ENCODE peak calls at places on chromosome 4, in five cellular contexts. M is astrocyte of the spinal cord, D is psoas muscle, B is cardiac muscle cell, A is brain microvascular endothelial cell. S is an unnamed sample.

GRCh38 chr4:62344915-62345314 is 1144.8 kb downstream of the ADGRL3 start:
- DNase-seq in A (no peak), M (no peak), B (no peak), D (no peak), S (no peak)

GRCh38 chr4:85489273-85489672 is 14.3 kb downstream of the ARHGAP24 start:
- DNase-seq in A (no peak), B (no peak), M (peak; percentile 46), D (no peak), S (no peak)

GRCh38 chr4:94828882-94829281 is 71.1 kb downstream of the BMPR1B start:
- DNase-seq in A (no peak), D (no peak), M (no peak), B (no peak), S (no peak)

GRCh38 chr4:148563684-148564083 is 121.5 kb upstream of the NR3C2 start:
- DNase-seq in M (no peak), B (no peak), D (no peak), A (no peak), S (peak; percentile 80)

GRCh38 chr4:73761856-73762255 is 21.5 kb downstream of the CXCL8 start:
- DNase-seq in M (no peak), B (no peak), D (no peak), A (no peak), S (no peak)

GRCh38 chr4:152486414-152487389 is 49.2 kb downstream of the FBXW7 start:
- DNase-seq in B (no peak), M (no peak), D (no peak), A (no peak), S (no peak)

GRCh38 chr4:68864438-68865177 is 48.8 kb downstream of the UGT2B10 start:
- DNase-seq in D (no peak), M (no peak), A (no peak), B (no peak), S (peak; percentile 79)

GRCh38 chr4:44578954-44579353 is 72.5 kb downstream of the YIPF7 start:
- DNase-seq in B (no peak), M (no peak), A (no peak), D (no peak), S (no peak)

GRCh38 chr4:139921551-139922184 is 232.3 kb downstream of the MAML3 start:
- DNase-seq in D (no peak), B (no peak), M (no peak), A (no peak), S (peak; percentile 97)

GRCh38 chr4:27828843-27829242 is 968.2 kb downstream of the STIM2 start:
- DNase-seq in A (no peak), M (no peak), D (no peak), B (no peak), S (no peak)

GRCh38 chr4:153205757-153206156 is 1.5 kb downstream of the TRIM2 start:
- DNase-seq in B (no peak), D (no peak), A (peak; percentile 31), M (peak; percentile 37), S (no peak)

GRCh38 chr4:123785515-123785914 is 388.9 kb downstream of the SPRY1 start:
- DNase-seq in M (peak; percentile 90), A (peak; percentile 32), B (no peak), D (peak; percentile 83), S (no peak)

GRCh38 chr4:44671636-44672035 is 6.6 kb upstream of the GUF1 start:
- DNase-seq in B (no peak), D (no peak), M (no peak), A (no peak), S (no peak)

GRCh38 chr4:20311863-20312262 is 60.2 kb downstream of the SLIT2 start:
- DNase-seq in A (no peak), D (no peak), M (peak; percentile 22), B (no peak), S (no peak)

GRCh38 chr4:41538887-41539498 is 1.0 kb downstream of the LIMCH1 start:
- DNase-seq in A (no peak), D (peak; percentile 41), M (no peak), B (no peak), S (no peak)

GRCh38 chr4:137367608-137368007 is 164.7 kb downstream of the PCDH18 start:
- DNase-seq in D (no peak), M (peak; percentile 25), B (no peak), A (no peak), S (no peak)

GRCh38 chr4:152643153-152644035 is 36.4 kb downstream of the TMEM154 start:
- DNase-seq in B (no peak), D (no peak), A (no peak), M (no peak), S (no peak)

GRCh38 chr4:162586266-162586665 is 422.5 kb upstream of the FSTL5 start:
- DNase-seq in D (no peak), A (no peak), B (no peak), M (no peak), S (no peak)

GRCh38 chr4:152539556-152540292 is 3.8 kb upstream of the FBXW7 start:
- DNase-seq in D (no peak), A (no peak), M (no peak), B (no peak), S (no peak)

GRCh38 chr4:185128272-185129119 is 14.6 kb upstream of the SLC25A4 start:
- DNase-seq in B (peak; percentile 44), D (peak; percentile 26), A (no peak), M (no peak), S (no peak)

DNA sequence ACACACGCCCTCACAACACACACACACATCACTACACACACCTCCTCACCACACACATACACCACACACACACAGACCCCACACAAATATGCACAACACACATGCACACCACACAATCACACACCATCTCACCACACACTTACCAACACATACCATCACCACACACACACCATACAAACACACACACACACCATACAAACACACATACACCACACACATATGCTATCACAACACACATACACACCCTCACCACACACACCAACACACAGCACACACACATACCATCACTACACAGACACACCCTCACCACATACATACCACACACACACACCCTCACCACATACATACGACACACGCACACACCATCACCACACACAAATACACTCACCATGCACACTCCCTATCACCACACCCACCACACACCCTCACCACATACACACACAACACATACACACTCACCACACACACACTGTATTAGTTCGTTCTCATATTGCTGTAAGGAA is 107.0 kb downstream of the DCTD start:
- DNase-seq in M (no peak), A (no peak), B (no peak), D (no peak), S (no peak)
- H3K4me3 ChIP-seq in M (no peak overlapping the region), A (no peak overlapping the region), B (no peak overlapping the region), D (no peak overlapping the region), S (no peak overlapping the region)

DNA sequence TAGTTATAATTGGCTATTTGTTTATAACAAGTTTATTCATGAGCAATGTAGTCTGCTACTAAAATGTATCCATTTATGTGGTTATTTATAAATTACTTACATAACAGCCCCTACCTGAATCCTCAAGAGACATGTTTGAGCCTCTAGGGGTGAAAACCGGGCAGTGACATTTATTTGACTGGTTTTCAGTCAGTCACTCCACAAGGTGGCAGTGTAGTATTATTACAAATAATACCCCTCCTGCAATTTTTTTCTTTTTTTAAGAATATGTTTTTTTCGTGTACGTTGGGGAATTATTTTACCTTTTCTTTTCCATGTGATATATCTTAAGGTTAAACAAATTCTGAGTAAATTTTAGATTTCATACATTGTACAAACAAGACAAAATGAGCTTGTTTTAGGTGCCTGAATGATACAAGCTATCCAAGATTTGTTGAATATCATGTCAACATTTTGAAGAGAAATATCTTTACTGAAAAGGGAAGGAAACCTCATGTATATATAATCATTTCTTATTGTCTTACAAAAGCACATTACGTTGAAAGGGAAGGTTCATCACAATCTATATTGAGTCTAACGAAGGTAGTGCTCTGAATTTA is 598.7 kb upstream of the TECRL start:
- DNase-seq in B (peak; percentile 69), A (peak; percentile 43), D (no peak), M (peak; percentile 66), S (no peak)
- TF ChIP-seq CTCF in B (peak; percentile 40), A (peak; percentile 70), D (peak; percentile 30), M (peak; percentile 57), S (peak; percentile 71)

DNA sequence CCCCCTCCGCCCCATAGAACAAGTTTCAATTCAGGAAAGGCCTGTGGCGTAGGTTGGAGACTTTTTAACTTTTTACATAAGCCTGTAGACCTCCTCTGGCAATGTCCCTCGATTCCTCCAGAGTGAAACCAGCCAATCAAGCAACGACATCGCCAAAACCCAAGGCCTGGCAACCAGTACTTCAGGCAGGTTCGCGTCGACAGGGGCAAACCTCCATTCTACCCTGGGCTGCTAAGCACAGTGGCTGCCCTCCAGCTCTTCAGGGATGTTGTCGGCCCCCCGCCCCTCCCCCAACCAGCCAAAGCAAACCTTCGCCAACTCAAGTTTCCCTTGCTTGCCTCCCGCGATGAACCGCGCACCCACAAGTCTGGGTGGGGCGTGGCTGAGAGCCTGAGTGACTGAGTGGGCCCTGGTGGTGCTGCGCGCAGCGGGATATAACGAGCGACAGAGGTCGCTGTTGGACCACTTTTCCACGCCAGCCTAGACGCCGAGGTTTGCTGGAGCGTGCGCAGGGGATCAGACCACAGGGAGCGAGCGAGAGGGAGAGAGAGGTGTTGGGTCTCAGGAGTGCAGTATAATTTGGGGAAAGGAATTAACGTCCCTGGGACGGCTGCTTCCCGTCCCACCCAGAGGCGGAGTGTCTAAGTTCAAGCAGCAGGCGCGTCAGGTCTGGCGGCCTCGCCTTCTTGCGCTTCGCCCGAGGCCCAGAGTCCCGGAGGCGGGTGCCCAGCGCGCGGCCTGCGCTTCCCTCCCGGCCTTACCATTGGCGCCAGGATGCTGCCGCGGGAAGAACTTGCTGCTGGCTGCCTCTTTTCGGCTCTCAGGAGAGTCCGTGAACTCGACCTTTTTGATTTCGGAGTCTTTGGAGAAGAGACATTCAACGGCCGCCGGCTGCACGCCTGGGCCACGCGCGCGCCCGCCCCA is 9.0 kb upstream of the PITX2 start:
- DNase-seq in A (peak; percentile 61), B (peak; percentile 91), D (peak; percentile 79), M (peak; percentile 85), S (peak; percentile 32)
- H3K4me3 ChIP-seq in A (peak overlapping the region; percentile 42), B (peak overlapping the region; percentile 33), D (peak overlapping the region; percentile 84), M (peak overlapping the region; percentile 32), S (no peak overlapping the region)

GRCh38 chr4:2820216-2820982 is 23.2 kb upstream of the ADD1 start:
- DNase-seq in B (no peak), A (no peak), D (peak; percentile 9), M (no peak), S (no peak)

GRCh38 chr4:2823301-2823670 is 20.4 kb upstream of the ADD1 start:
- DNase-seq in D (peak; percentile 10), A (no peak), M (no peak), B (no peak), S (no peak)

GRCh38 chr4:2824329-2825183 is 19.1 kb upstream of the ADD1 start:
- DNase-seq in A (no peak), D (peak; percentile 9), B (no peak), M (no peak), S (no peak)

GRCh38 chr4:2823671-2824328 is 19.8 kb upstream of the ADD1 start:
- DNase-seq in B (no peak), D (peak; percentile 9), M (no peak), A (no peak), S (no peak)

DNA sequence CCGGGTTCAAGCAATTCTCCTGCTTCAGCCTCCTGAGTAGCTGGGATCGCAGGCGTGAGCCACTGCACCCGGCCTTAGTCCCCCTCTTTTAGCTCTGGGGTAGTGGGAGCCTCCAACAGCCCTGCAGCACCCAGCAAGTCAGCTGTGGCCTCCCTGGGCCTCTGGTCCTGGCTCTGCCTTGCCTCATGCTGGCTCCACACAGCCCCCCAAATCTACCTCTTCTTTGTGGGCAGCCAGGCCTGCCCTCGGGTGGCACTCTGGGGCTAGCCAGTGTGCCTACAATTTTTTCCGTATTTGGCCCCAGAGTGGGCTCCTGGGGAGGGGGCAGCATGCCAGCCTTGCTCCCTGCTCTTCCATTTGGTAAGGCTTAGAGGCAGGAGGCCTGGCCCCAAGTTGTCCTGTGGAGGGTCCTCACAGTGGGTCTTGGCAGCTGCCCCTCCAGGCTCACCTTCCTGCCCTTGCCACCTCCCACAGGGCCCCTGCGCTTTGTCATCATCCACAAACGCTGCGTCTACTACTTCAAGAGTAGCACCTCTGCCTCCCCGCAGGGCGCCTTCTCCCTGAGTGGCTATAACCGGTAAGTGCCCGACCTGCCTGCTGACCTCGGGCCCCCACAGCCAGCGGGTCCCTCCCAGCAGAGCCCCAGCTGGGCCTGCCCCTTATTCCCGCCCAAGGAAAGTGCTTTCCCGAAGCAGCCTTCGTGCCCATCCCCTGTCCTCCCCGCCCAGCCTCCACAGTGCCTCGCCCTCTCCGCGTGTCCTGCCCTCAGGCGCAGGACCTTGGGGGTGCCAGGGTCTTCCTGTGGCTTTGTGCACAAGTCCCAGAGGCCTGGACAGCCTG is 21.0 kb upstream of the ADD1 start:
- DNase-seq in B (no peak), D (no peak), A (no peak), M (no peak), S (no peak)
- TF ChIP-seq CTCF in B (no peak), D (no peak), A (no peak), M (no peak), S (no peak)

S was measured in LNCaP clone FGC.